ENCODE peak calls at places on chromosome 15, in five cellular contexts. L is GM23248, X is cardiac muscle cell, B is PC-9, S is right cardiac atrium. V is an unnamed sample. For H3K4me1, the result is how much of the 10 kb centered on the place peaks cover.

GRCh38 chr15:101295607-101296225 is 668 bp upstream of the SNRPA1 start:
- DNase-seq in L (peak), X (peak), B (no peak), S (no peak), V (peak)

GRCh38 chr15:69921626-69922624 is 175.8 kb downstream of the TLE3 start:
- DNase-seq in L (no peak), X (no peak), B (no peak), S (no peak), V (peak)

GRCh38 chr15:82159922-82160321 is 102.6 kb downstream of the EFL1 start:
- DNase-seq in L (peak), X (peak), B (no peak), S (no peak), V (no peak)

GRCh38 chr15:63366451-63366850 is 15.2 kb downstream of the CA12 start:
- DNase-seq in L (peak), X (no peak), B (no peak), S (no peak), V (no peak)

GRCh38 chr15:47811160-47811559 is 93.9 kb downstream of the SEMA6D start:
- DNase-seq in L (no peak), X (no peak), B (no peak), S (no peak), V (no peak)

GRCh38 chr15:77620297-77620696 is 12.4 kb downstream of the LINGO1 start:
- DNase-seq in L (no peak), X (no peak), B (no peak), S (peak), V (no peak)

GRCh38 chr15:29276366-29276765 is 6.7 kb upstream of the NSMCE3 start:
- DNase-seq in L (peak), X (no peak), B (no peak), S (no peak), V (no peak)

GRCh38 chr15:94300612-94301011 is 69.3 kb downstream of the MCTP2 start:
- DNase-seq in L (no peak), X (no peak), B (no peak), S (peak), V (no peak)

GRCh38 chr15:33926260-33926659 is 42.0 kb upstream of the CHRM5 start:
- DNase-seq in L (no peak), X (no peak), B (no peak), S (no peak), V (peak)

GRCh38 chr15:63473999-63474809 is 30.2 kb upstream of the USP3 start:
- DNase-seq in L (peak), X (peak), B (no peak), S (no peak), V (peak)

GRCh38 chr15:78127882-78128281 is 3.4 kb downstream of the CIB2 start:
- DNase-seq in L (no peak), X (no peak), B (no peak), S (no peak), V (no peak)

GRCh38 chr15:45701108-45701507 is 66.3 kb downstream of the SQOR start:
- DNase-seq in L (no peak), X (no peak), B (no peak), S (no peak), V (no peak)

GRCh38 chr15:45448516-45448915 is 70.2 kb upstream of the GATM start:
- DNase-seq in L (peak), X (no peak), B (peak), S (no peak), V (no peak)

GRCh38 chr15:87493803-87494202 is 762.7 kb downstream of the NTRK3 start:
- DNase-seq in L (no peak), X (no peak), B (no peak), S (no peak), V (no peak)

GRCh38 chr15:25504307-25504706 is 65.5 kb upstream of the UBE3A start:
- DNase-seq in L (peak), X (peak), B (no peak), S (no peak), V (no peak)

GRCh38 chr15:96764501-96764900 is 434.0 kb downstream of the NR2F2 start:
- DNase-seq in L (no peak), X (no peak), B (no peak), S (no peak), V (no peak)

GRCh38 chr15:99209326-99209725 is 40.1 kb downstream of the TTC23 start:
- DNase-seq in L (no peak), X (no peak), B (no peak), S (no peak), V (no peak)

GRCh38 chr15:28868744-28869143 is 17.0 kb upstream of the APBA2 start:
- DNase-seq in L (no peak), X (no peak), B (no peak), S (no peak), V (no peak)

GRCh38 chr15:77525907-77526581 is 105.4 kb downstream of the HMG20A start:
- DNase-seq in L (no peak), X (no peak), B (no peak), S (peak), V (no peak)

GRCh38 chr15:63752075-63752684 is 81.6 kb downstream of the HERC1 start:
- DNase-seq in L (peak), X (peak), B (peak), S (no peak), V (no peak)

GRCh38 chr15:78175333-78175732 is 26.2 kb downstream of the IDH3A start:
- DNase-seq in L (no peak), X (no peak), B (no peak), S (no peak), V (peak)

GRCh38 chr15:67915374-67916050 is 75.7 kb upstream of the RNU6-1 start:
- DNase-seq in L (no peak), X (peak), B (no peak), S (peak), V (peak)

DNA sequence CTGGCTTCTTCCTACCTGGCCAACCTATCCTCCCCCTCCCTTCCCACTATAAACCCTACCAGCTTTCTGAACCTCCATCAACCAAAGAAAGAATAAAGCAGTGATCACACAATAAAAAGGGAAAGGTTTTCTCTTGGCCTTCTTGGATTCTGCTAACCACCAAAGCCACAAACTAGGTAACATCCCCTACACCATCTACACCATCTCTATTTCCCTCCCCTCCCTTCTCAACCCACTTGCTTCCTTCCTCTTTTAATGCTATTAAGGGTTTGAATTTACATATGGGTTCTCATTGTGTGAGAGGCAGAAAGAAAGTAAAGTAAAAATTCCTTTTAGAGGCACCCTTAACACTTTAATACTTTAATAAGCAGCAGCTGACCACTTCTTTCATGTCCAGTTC is 25.8 kb upstream of the RSL24D1 start:
- DNase-seq in L (no peak), X (no peak), B (no peak), S (no peak), V (no peak)
- H3K4me1 ChIP-seq in L (under half), X (under half), B (under half), S (under half), V (under half)

GRCh38 chr15:85611361-85611760 is 183.4 kb downstream of the KLHL25 start:
- DNase-seq in L (no peak), X (no peak), B (no peak), S (no peak), V (no peak)
- H3K27ac ChIP-seq in L (no peak), X (peak), B (no peak), S (peak), V (no peak)

GRCh38 chr15:90035835-90036220 is 34.7 kb downstream of the ZNF710 start:
- DNase-seq in L (no peak), X (no peak), B (no peak), S (peak), V (no peak)

GRCh38 chr15:90033448-90033847 is 32.3 kb downstream of the ZNF710 start:
- DNase-seq in L (no peak), X (no peak), B (no peak), S (no peak), V (no peak)

GRCh38 chr15:90036343-90036742 is 35.2 kb downstream of the ZNF710 start:
- DNase-seq in L (no peak), X (no peak), B (no peak), S (no peak), V (peak)

GRCh38 chr15:90036806-90037509 is 35.8 kb downstream of the ZNF710 start:
- DNase-seq in L (no peak), X (no peak), B (no peak), S (no peak), V (peak)

GRCh38 chr15:90035095-90035834 is 34.1 kb downstream of the ZNF710 start:
- DNase-seq in L (no peak), X (peak), B (peak), S (peak), V (peak)
- H3K4me1 ChIP-seq in L (under half), X (under half), B (half or more), S (under half), V (under half)

DNA sequence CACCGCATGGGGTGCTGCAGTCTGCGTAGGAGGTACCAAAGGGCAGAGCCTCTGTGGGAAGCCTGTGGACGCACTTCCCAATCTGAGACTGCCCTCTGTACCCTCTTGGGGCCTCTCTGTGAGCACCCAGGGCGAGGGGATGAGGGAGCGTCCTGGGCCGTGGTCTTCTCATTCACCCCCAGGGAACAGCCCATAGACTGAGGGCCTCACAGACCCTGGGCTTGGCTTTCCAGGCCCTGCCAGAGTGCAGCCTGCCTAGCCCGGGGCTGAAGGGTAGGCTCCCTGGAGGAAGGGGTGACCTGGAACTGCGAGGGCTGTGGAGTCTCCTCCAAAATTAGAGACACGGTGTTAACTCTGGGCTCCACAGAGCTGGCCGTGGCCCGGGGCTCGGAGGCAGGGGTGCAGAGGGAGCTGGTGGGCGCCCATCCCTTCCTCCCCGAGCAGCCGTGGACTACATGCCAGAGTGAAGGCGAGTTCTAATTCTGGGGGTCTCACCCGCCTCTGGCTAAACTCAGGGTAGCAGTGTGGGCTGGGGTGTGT is 468 bp upstream of the SPTBN5 start:
- DNase-seq in L (no peak), X (no peak), B (no peak), S (no peak), V (no peak)
- H3K27ac ChIP-seq in L (peak), X (no peak), B (no peak), S (peak), V (no peak)

V was measured in right lobe of liver.